ENCODE peak calls at places on chromosomes 5 and 9, in five cellular contexts. K is breast epithelium; U is stimulated activated CD4-positive, alpha-beta T cell treated with anti-CD3 and anti-CD28 coated beads, Interleukin-2, amount 100 ng/mL, for 48 hours; N is thoracic aorta; H is cardiac muscle cell. G is an unnamed sample.

GRCh38 chr5:94276751-94277150 is 341.7 kb downstream of the KIAA0825 start:
- DNase-seq in N (no peak), K (no peak), U (no peak), H (no peak), G (no peak)

GRCh38 chr9:94675008-94675841 is 35.9 kb upstream of the FBP1 start:
- DNase-seq in U (no peak), H (no peak), N (no peak), K (no peak), G (no peak)

GRCh38 chr9:107491081-107492053 is 1.8 kb upstream of the KLF4 start:
- DNase-seq in N (no peak), K (no peak), U (no peak), H (peak), G (no peak)

GRCh38 chr5:163347671-163348070 is 89.7 kb upstream of the CCNG1 start:
- DNase-seq in H (peak), N (no peak), U (peak), K (no peak), G (peak)

GRCh38 chr9:84975926-84976325 is 306.4 kb downstream of the NTRK2 start:
- DNase-seq in U (no peak), H (no peak), N (no peak), K (no peak), G (no peak)

GRCh38 chr9:130124471-130124870 is 47.7 kb upstream of the NCS1 start:
- DNase-seq in N (no peak), K (no peak), H (no peak), U (no peak), G (no peak)

GRCh38 chr9:34628656-34629491 is at the start of gene ARID3C:
- DNase-seq in U (peak), N (no peak), K (no peak), H (peak), G (no peak)

GRCh38 chr9:125409217-125409636 is 147.6 kb downstream of the GAPVD1 start:
- DNase-seq in H (no peak), N (no peak), K (no peak), U (no peak), G (no peak)

GRCh38 chr9:102253099-102253498 is 514.7 kb upstream of the GRIN3A start:
- DNase-seq in H (no peak), U (no peak), K (no peak), N (no peak), G (no peak)

GRCh38 chr5:77744116-77744515 is 32.0 kb downstream of the TBCA start:
- DNase-seq in N (no peak), U (no peak), H (no peak), K (no peak), G (no peak)

GRCh38 chr9:136122425-136123383 is 4.0 kb upstream of the TMEM250 start:
- DNase-seq in K (peak), H (peak), U (peak), N (peak), G (peak)

GRCh38 chr9:23842531-23843129 is 16.6 kb upstream of the ELAVL2 start:
- DNase-seq in K (no peak), U (no peak), N (no peak), H (no peak), G (no peak)

GRCh38 chr5:112685929-112686328 is 51.8 kb upstream of the APC start:
- DNase-seq in K (no peak), H (no peak), N (no peak), U (no peak), G (no peak)

G was measured in globus pallidus.